ENCODE peak calls at places on chromosomes 1 and 21, in four cellular contexts. Y is iPS DF 6.9; M is fibroblast of lung; S is activated CD4-positive, alpha-beta T cell treated with anti-CD3 and anti-CD28 coated beads, Interleukin-2, amount 50 U/mL, for 48 hours. F is an unnamed sample.
A peak's percentile ranks its signal among the peaks of the same experiment; 100 is the strongest.

GRCh38 chr1:47901001-47901575 is 96.1 kb downstream of the TRABD2B start:
- DNase-seq in Y (no peak), M (no peak), S (no peak), F (no peak)

GRCh38 chr1:8727809-8728213 is 89.6 kb downstream of the RERE start:
- DNase-seq in Y (no peak), M (no peak), S (no peak), F (no peak)

GRCh38 chr21:15018382-15018781 is 46.4 kb downstream of the NRIP1 start:
- DNase-seq in Y (no peak), M (no peak), S (no peak), F (no peak)

GRCh38 chr1:43604192-43604591 is 45.8 kb upstream of the KDM4A start:
- DNase-seq in Y (no peak), M (no peak), S (no peak), F (no peak)

GRCh38 chr1:240004086-240004749 is 87.5 kb upstream of the FMN2 start:
- DNase-seq in Y (peak; percentile 22), M (peak; percentile 28), S (peak; percentile 26), F (no peak)

GRCh38 chr1:203287109-203287893 is 18.0 kb upstream of the BTG2 start:
- DNase-seq in Y (no peak), M (peak; percentile 34), S (peak; percentile 81), F (peak; percentile 75)

GRCh38 chr1:205258313-205259176 is 30.8 kb downstream of the TMCC2 start:
- DNase-seq in Y (no peak), M (peak; percentile 26), S (no peak), F (no peak)

GRCh38 chr1:218480137-218480536 is 135.0 kb downstream of the TGFB2 start:
- DNase-seq in Y (no peak), M (peak; percentile 79), S (no peak), F (no peak)

GRCh38 chr1:2088434-2088833 is 38.2 kb downstream of the PRKCZ start:
- DNase-seq in Y (no peak), M (peak; percentile 43), S (no peak), F (no peak)

GRCh38 chr1:237736372-237737029 is 154.2 kb downstream of the ZP4 start:
- DNase-seq in Y (peak; percentile 11), M (peak; percentile 30), S (peak; percentile 3), F (no peak)

GRCh38 chr1:23100074-23100748 is 68.4 kb downstream of the LUZP1 start:
- DNase-seq in Y (no peak), M (peak; percentile 89), S (peak; percentile 46), F (peak; percentile 88)

GRCh38 chr1:39688706-39689105 is 2.5 kb downstream of the HPCAL4 start:
- DNase-seq in Y (no peak), M (no peak), S (no peak), F (no peak)